ENCODE peak calls at places on chromosomes 7 and 10, in ten cellular contexts. R is upper lobe of right lung, V is neural crest cell, P is fibroblast of lung, K is psoas muscle, X is prostate gland, M is BJ, W is AG04450, S is cardiac fibroblast, J is GM13977. O is an unnamed sample.

GRCh38 chr10:129766611-129767550 is 197.2 kb downstream of the EBF3 start:
- DNase-seq in R (peak; percentile 61), V (no peak), P (no peak), K (no peak), X (no peak), M (no peak), W (no peak), S (no peak), J (no peak), O (no peak)

GRCh38 chr10:104350146-104350635 is 3.4 kb upstream of the CFAP58 start:
- DNase-seq in R (no peak), V (no peak), P (peak; percentile 85), K (no peak), X (peak; percentile 34), M (no peak), W (no peak), S (peak; percentile 86), J (peak; percentile 52), O (peak; percentile 50)

GRCh38 chr10:132106431-132106830 is 40.7 kb downstream of the JAKMIP3 start:
- DNase-seq in R (no peak), V (no peak), P (no peak), K (no peak), X (no peak), M (no peak), W (no peak), S (no peak), J (no peak), O (no peak)

GRCh38 chr7:137669706-137670105 is 177.1 kb downstream of the DGKI start:
- DNase-seq in R (no peak), V (no peak), P (no peak), K (no peak), X (no peak), M (peak; percentile 35), W (no peak), S (no peak), J (no peak), O (no peak)

GRCh38 chr10:6473901-6474370 is 106.1 kb downstream of the PRKCQ start:
- DNase-seq in R (no peak), V (no peak), P (peak; percentile 4), K (no peak), X (no peak), M (no peak), W (no peak), S (peak; percentile 3), J (peak; percentile 61), O (peak; percentile 61)

GRCh38 chr7:114047889-114048288 is 129.1 kb upstream of the PPP1R3A start:
- DNase-seq in R (no peak), V (no peak), P (peak; percentile 85), K (no peak), X (no peak), M (no peak), W (peak; percentile 42), S (peak; percentile 59), J (no peak), O (no peak)

GRCh38 chr7:68269410-68269809 is 1272.8 kb downstream of the TYW1 start:
- DNase-seq in R (no peak), V (no peak), P (no peak), K (no peak), X (no peak), M (no peak), W (no peak), S (peak; percentile 16), J (no peak), O (no peak)

GRCh38 chr7:154879629-154880028 is 123.3 kb downstream of the PAXIP1 start:
- DNase-seq in R (no peak), V (no peak), P (no peak), K (no peak), X (no peak), M (no peak), W (no peak), S (no peak), J (no peak), O (no peak)

GRCh38 chr10:8044908-8045727 is 9.4 kb upstream of the GATA3 start:
- DNase-seq in R (no peak), V (no peak), P (no peak), K (no peak), X (no peak), M (no peak), W (no peak), S (no peak), J (peak; percentile 61), O (no peak)

GRCh38 chr10:8042864-8043568 is 11.5 kb upstream of the GATA3 start:
- DNase-seq in R (no peak), V (no peak), P (no peak), K (no peak), X (no peak), M (no peak), W (no peak), S (no peak), J (no peak), O (no peak)

GRCh38 chr10:8044331-8044907 is 10.1 kb upstream of the GATA3 start:
- DNase-seq in R (no peak), V (no peak), P (no peak), K (no peak), X (no peak), M (no peak), W (no peak), S (no peak), J (no peak), O (no peak)

GRCh38 chr10:8042032-8042863 is 12.2 kb upstream of the GATA3 start:
- DNase-seq in R (no peak), V (no peak), P (no peak), K (no peak), X (no peak), M (no peak), W (no peak), S (no peak), J (no peak), O (no peak)

DNA sequence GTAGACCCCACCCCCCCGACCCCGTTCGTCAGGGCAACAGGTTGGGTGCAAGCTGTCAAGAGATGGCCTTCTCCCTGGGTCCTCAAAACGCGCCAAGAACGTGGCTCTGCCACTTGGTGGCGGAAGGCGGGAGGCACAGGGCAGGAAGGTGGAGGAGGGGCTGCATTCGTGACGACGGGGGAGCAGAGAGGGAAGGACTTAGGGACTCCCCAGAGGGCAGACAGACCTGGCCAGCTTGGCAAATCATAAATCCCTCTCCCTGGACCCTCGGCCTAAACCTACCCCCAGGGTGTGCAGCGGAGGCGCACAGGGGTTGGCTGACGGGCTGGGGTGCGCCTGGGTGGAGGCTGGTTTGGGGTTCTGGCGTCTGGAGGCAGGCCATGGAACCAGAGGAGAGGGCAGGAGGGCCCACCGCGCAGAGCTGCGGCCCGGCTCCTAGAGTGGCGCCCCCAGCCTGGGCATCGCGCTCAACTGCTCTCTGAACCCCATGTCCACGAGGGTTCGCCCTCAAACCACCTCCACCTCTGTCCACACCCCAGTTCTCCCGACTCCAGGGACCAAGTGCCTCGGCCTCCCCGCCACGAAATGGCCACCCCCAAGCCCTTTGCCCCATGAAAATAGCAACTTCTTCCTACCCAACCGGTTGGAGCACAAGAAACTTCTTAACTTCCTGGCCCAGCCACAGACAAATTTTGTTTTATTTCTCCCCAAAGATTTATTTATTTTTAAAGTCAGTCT is 10.8 kb upstream of the GATA3 start:
- DNase-seq in R (no peak), V (no peak), P (no peak), K (peak; percentile 12), X (no peak), M (no peak), W (no peak), S (no peak), J (peak; percentile 57), O (no peak)
- TF ChIP-seq CTCF in R (no peak), V (peak; percentile 18), P (no peak), K (no peak), X (no peak), M (no peak), W (no peak), S (peak; percentile 0), J (peak; percentile 46), O (peak; percentile 21)

DNA sequence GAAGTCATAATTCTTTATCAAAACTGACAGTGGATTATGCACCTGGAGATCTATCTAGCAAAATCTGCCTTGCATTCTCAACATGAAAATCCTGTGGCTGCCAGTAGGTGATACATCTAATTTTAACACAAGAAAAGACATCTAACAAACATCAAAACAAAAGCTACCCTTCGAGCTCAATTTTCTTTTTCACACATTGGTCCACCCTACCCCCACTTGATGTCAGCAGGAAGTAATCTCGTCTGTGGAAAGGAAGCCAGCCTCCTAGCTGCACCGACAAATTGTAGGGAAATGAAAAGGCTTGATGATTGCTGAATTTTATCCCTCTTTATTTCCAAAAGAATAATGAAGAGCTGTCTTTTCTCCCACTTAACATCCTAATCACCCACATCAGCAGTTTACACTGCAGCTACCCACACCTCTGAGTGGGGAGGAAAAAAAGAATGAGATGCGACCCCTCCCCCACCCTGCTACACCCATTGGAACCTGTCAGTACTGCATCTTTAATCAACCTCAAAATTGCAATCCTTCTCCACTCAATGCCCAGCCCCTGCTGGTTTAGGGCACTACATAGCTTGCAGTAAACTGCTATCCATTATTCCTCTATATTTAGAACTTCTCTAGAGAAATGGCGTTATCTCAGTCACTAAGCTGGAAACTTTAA is 10.6 kb upstream of the CPVL start:
- DNase-seq in R (no peak), V (no peak), P (no peak), K (no peak), X (no peak), M (no peak), W (no peak), S (no peak), J (no peak), O (no peak)
- TF ChIP-seq CTCF in R (no peak), V (peak; percentile 48), P (no peak), K (no peak), X (no peak), M (no peak), W (no peak), S (no peak), J (no peak), O (no peak)

GRCh38 chr10:126527645-126528319 is 139.5 kb upstream of the ADAM12 start:
- DNase-seq in R (no peak), V (no peak), P (no peak), K (no peak), X (no peak), M (no peak), W (no peak), S (no peak), J (no peak), O (no peak)
- TF ChIP-seq CTCF in R (no peak), V (no peak), P (no peak), K (no peak), X (no peak), M (no peak), W (no peak), S (no peak), J (no peak), O (no peak)

GRCh38 chr7:32043688-32044087 is 26.5 kb downstream of the PDE1C start:
- DNase-seq in R (no peak), V (no peak), P (peak; percentile 55), K (no peak), X (no peak), M (no peak), W (peak; percentile 7), S (peak; percentile 32), J (no peak), O (no peak)

GRCh38 chr7:32037650-32038198 is 32.5 kb downstream of the PDE1C start:
- DNase-seq in R (no peak), V (no peak), P (no peak), K (no peak), X (no peak), M (no peak), W (no peak), S (no peak), J (peak; percentile 23), O (no peak)

GRCh38 chr7:32036557-32036956 is 33.6 kb downstream of the PDE1C start:
- DNase-seq in R (no peak), V (no peak), P (peak; percentile 28), K (no peak), X (no peak), M (no peak), W (no peak), S (no peak), J (no peak), O (no peak)

GRCh38 chr7:32042900-32043299 is 27.3 kb downstream of the PDE1C start:
- DNase-seq in R (no peak), V (no peak), P (no peak), K (no peak), X (no peak), M (no peak), W (no peak), S (no peak), J (no peak), O (no peak)

GRCh38 chr7:32039000-32039756 is 31.0 kb downstream of the PDE1C start:
- DNase-seq in R (no peak), V (no peak), P (no peak), K (no peak), X (no peak), M (no peak), W (no peak), S (no peak), J (no peak), O (no peak)
- TF ChIP-seq CTCF in R (no peak), V (peak; percentile 46), P (peak; percentile 1), K (no peak), X (peak; percentile 29), M (no peak), W (no peak), S (no peak), J (no peak), O (no peak)